ENCODE peak calls at places on chromosomes 2 and 18, in seven cellular contexts. O is astrocyte; W is esophagus squamous epithelium; P is endodermal cell; U is left lung; A is uterus; C is CD8-positive, alpha-beta T cell. E is an unnamed sample.

GRCh38 chr18:58388736-58389135 is 240.2 kb downstream of the ALPK2 start:
- DNase-seq in O (no peak), W (no peak), P (peak; percentile 22), U (no peak), A (no peak), C (no peak), E (no peak)

GRCh38 chr2:240966906-240967680 is 31.3 kb upstream of the SNED1 start:
- DNase-seq in O (no peak), W (no peak), P (no peak), U (peak; percentile 32), A (no peak), C (no peak), E (no peak)

GRCh38 chr2:205959528-205959927 is 126.4 kb downstream of the INO80D start:
- DNase-seq in O (no peak), W (no peak), P (no peak), U (no peak), A (no peak), C (no peak), E (no peak)

GRCh38 chr2:53952519-53952918 is 18.3 kb downstream of the PSME4 start:
- DNase-seq in O (no peak), W (no peak), P (peak; percentile 57), U (no peak), A (no peak), C (no peak), E (no peak)

GRCh38 chr2:109666466-109666865 is 52.3 kb downstream of the SOWAHC start:
- DNase-seq in O (no peak), W (no peak), P (no peak), U (no peak), A (no peak), C (no peak), E (no peak)

GRCh38 chr2:166609183-166609959 is 115.3 kb upstream of the SCN7A start:
- DNase-seq in O (no peak), W (no peak), P (peak; percentile 74), U (no peak), A (no peak), C (no peak), E (no peak)

GRCh38 chr2:104033399-104033798 is 820.5 kb upstream of the POU3F3 start:
- DNase-seq in O (no peak), W (no peak), P (peak; percentile 51), U (no peak), A (no peak), C (no peak), E (no peak)

GRCh38 chr2:214542866-214543265 is 132.0 kb downstream of the VWC2L start:
- DNase-seq in O (peak; percentile 76), W (no peak), P (no peak), U (no peak), A (no peak), C (no peak), E (no peak)

GRCh38 chr2:128421286-128421685 is 102.6 kb upstream of the HS6ST1 start:
- DNase-seq in O (no peak), W (no peak), P (peak; percentile 16), U (no peak), A (no peak), C (no peak), E (no peak)

GRCh38 chr18:26547302-26548143 is 830 bp downstream of the KCTD1 start:
- DNase-seq in O (peak; percentile 89), W (peak; percentile 3), P (peak; percentile 93), U (peak; percentile 74), A (peak; percentile 67), C (peak; percentile 51), E (no peak)

GRCh38 chr2:196830701-196831100 is 21.5 kb upstream of the C2orf66 start:
- DNase-seq in O (no peak), W (no peak), P (no peak), U (no peak), A (no peak), C (no peak), E (no peak)

GRCh38 chr18:70044626-70045025 is 97.0 kb upstream of the CD226 start:
- DNase-seq in O (peak; percentile 99), W (no peak), P (no peak), U (no peak), A (no peak), C (no peak), E (no peak)

GRCh38 chr2:240149943-240150784 is 9.7 kb upstream of the OTOS start:
- DNase-seq in O (no peak), W (no peak), P (peak; percentile 92), U (no peak), A (no peak), C (no peak), E (no peak)

GRCh38 chr18:13527730-13528129 is 198.6 kb downstream of the FAM210A start:
- DNase-seq in O (no peak), W (no peak), P (peak; percentile 18), U (no peak), A (no peak), C (no peak), E (no peak)

GRCh38 chr2:88329815-88330603 is 122.5 kb downstream of the FOXI3 start:
- DNase-seq in O (peak; percentile 1), W (no peak), P (peak; percentile 93), U (no peak), A (no peak), C (no peak), E (no peak)

GRCh38 chr2:59276033-59276432 is 1034.9 kb upstream of the FANCL start:
- DNase-seq in O (no peak), W (no peak), P (peak; percentile 78), U (no peak), A (no peak), C (no peak), E (no peak)

GRCh38 chr2:11784747-11785610 is 38.5 kb downstream of the LPIN1 start:
- DNase-seq in O (peak; percentile 46), W (no peak), P (peak; percentile 92), U (no peak), A (peak; percentile 46), C (peak; percentile 30), E (no peak)

GRCh38 chr2:43169091-43169936 is 57.1 kb downstream of the ZFP36L2 start:
- DNase-seq in O (no peak), W (peak; percentile 51), P (peak; percentile 51), U (peak; percentile 65), A (no peak), C (peak; percentile 59), E (no peak)

GRCh38 chr18:67599277-67599676 is 82.8 kb upstream of the DSEL start:
- DNase-seq in O (peak; percentile 84), W (no peak), P (no peak), U (no peak), A (no peak), C (no peak), E (no peak)

GRCh38 chr2:218540015-218540414 is 28.1 kb downstream of the USP37 start:
- DNase-seq in O (peak; percentile 10), W (no peak), P (no peak), U (no peak), A (no peak), C (no peak), E (no peak)

GRCh38 chr2:178251126-178251525 is 56.8 kb downstream of the OSBPL6 start:
- DNase-seq in O (no peak), W (no peak), P (no peak), U (no peak), A (no peak), C (no peak), E (no peak)

GRCh38 chr18:55096261-55097026 is 137.2 kb upstream of the CCDC68 start:
- DNase-seq in O (peak; percentile 71), W (no peak), P (peak; percentile 76), U (no peak), A (peak; percentile 29), C (no peak), E (no peak)

GRCh38 chr2:207334309-207334630 is 168.5 kb upstream of the KLF7 start:
- DNase-seq in O (no peak), W (no peak), P (no peak), U (no peak), A (no peak), C (no peak), E (peak; percentile 6)

GRCh38 chr2:226358688-226359087 is 440.9 kb downstream of the IRS1 start:
- DNase-seq in O (no peak), W (no peak), P (no peak), U (no peak), A (no peak), C (no peak), E (no peak)

GRCh38 chr2:15930589-15931513 is 9.5 kb upstream of the MYCN start:
- DNase-seq in O (no peak), W (no peak), P (no peak), U (no peak), A (no peak), C (no peak), E (no peak)

GRCh38 chr2:131077182-131077846 is 15.9 kb downstream of the FAM168B start:
- DNase-seq in O (no peak), W (no peak), P (no peak), U (no peak), A (no peak), C (no peak), E (no peak)

GRCh38 chr2:201353116-201353515 is 4.0 kb downstream of the FLACC1 start:
- DNase-seq in O (peak; percentile 9), W (no peak), P (no peak), U (no peak), A (no peak), C (no peak), E (no peak)

DNA sequence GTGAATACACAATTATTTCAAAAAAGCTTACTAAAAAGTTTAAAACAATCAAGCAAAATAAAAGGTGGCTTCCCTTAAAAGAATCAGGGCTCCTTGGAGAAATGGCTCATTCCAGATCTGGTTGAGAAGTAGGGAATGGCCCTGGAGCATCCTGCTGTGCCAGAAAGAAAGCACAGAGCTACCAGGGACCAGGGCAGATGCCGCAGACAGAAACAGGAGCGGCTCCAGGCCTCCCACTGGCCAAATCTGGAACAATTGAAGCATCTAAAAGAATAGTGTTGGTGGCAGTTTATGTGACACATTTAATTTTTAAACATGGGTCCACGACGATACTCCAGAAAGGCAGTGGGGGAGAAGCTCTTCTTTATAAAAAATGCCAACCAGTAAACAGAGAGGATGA is 75.5 kb downstream of the GBX2 start:
- DNase-seq in O (no peak), W (no peak), P (no peak), U (no peak), A (no peak), C (no peak), E (no peak)
- TF ChIP-seq CTCF in O (no peak), W (no peak), P (peak; percentile 43), U (no peak), A (no peak), C (no peak), E (no peak)

GRCh38 chr2:228592925-228593324 is 411.4 kb upstream of the SPHKAP start:
- DNase-seq in O (no peak), W (no peak), P (no peak), U (no peak), A (no peak), C (no peak), E (no peak)
- H3K9me3 ChIP-seq in O (no peaks in the 10 kb centered on the region), W (no peaks in the 10 kb centered on the region), P (no peaks in the 10 kb centered on the region), U (no peaks in the 10 kb centered on the region), A (no peaks in the 10 kb centered on the region), C (no peaks in the 10 kb centered on the region), E (no peaks in the 10 kb centered on the region)

GRCh38 chr2:101873543-101873942 is 118.2 kb upstream of the IL1R2 start:
- DNase-seq in O (no peak), W (no peak), P (no peak), U (no peak), A (no peak), C (no peak), E (no peak)
- TF ChIP-seq CTCF in O (peak; percentile 24), W (no peak), P (peak; percentile 62), U (no peak), A (no peak), C (no peak), E (no peak)

DNA sequence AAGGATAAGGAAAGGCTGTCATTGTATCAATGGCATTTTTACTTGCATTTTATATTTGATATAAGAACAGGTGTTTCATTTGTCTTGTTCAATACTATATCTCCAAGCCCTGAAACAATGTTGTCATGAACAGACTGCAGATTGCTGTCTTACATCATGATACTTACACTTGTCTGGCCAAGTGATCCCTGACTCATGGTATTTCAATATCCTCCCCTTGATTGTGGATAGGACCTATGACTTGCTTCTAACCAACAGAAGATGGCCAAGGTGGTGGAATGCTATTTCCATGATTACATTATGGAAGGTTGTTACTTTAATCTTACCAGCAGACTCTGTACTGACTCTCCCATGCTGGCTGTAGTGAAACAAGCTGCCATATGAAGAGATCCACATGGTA is 471.1 kb downstream of the CCDC85A start:
- DNase-seq in O (peak; percentile 5), W (no peak), P (no peak), U (no peak), A (no peak), C (no peak), E (no peak)
- H3K9me3 ChIP-seq in O (no peaks in the 10 kb centered on the region), W (no peaks in the 10 kb centered on the region), P (no peaks in the 10 kb centered on the region), U (no peaks in the 10 kb centered on the region), A (no peaks in the 10 kb centered on the region), C (no peaks in the 10 kb centered on the region), E (no peaks in the 10 kb centered on the region)